ENCODE peak calls at places on chromosomes 12 and 14, in ten cellular contexts. One of them, this sample, is unnamed.

GRCh38 chr14:61451891-61452400 is 130.6 kb downstream of the PRKCH start:
- DNase-seq in lower leg skin: no peak
- DNase-seq in tibial nerve: no peak
- DNase-seq in suprapubic skin: no peak
- DNase-seq in transverse colon: no peak
- DNase-seq in prostate gland: no peak
- DNase-seq in IMR-90: no peak
- DNase-seq in right lobe of liver: no peak
- DNase-seq in stomach: no peak
- DNase-seq in body of pancreas: no peak
- DNase-seq in this sample: no peak

GRCh38 chr14:75223664-75224154 is 47.3 kb upstream of the TMED10 start:
- DNase-seq in lower leg skin: no peak
- DNase-seq in tibial nerve: no peak
- DNase-seq in suprapubic skin: no peak
- DNase-seq in transverse colon: peak
- DNase-seq in prostate gland: no peak
- DNase-seq in IMR-90: peak
- DNase-seq in right lobe of liver: no peak
- DNase-seq in stomach: no peak
- DNase-seq in body of pancreas: peak
- DNase-seq in this sample: no peak

GRCh38 chr12:5914387-5915149 is 30.5 kb downstream of the ANO2 start:
- DNase-seq in lower leg skin: no peak
- DNase-seq in tibial nerve: no peak
- DNase-seq in suprapubic skin: no peak
- DNase-seq in transverse colon: no peak
- DNase-seq in prostate gland: no peak
- DNase-seq in IMR-90: no peak
- DNase-seq in right lobe of liver: no peak
- DNase-seq in stomach: no peak
- DNase-seq in body of pancreas: no peak
- DNase-seq in this sample: no peak

GRCh38 chr12:123047289-123047688 is 66.8 kb downstream of the ARL6IP4 start:
- DNase-seq in lower leg skin: no peak
- DNase-seq in tibial nerve: no peak
- DNase-seq in suprapubic skin: no peak
- DNase-seq in transverse colon: no peak
- DNase-seq in prostate gland: no peak
- DNase-seq in IMR-90: no peak
- DNase-seq in right lobe of liver: no peak
- DNase-seq in stomach: no peak
- DNase-seq in body of pancreas: no peak
- DNase-seq in this sample: no peak

GRCh38 chr14:61338457-61338856 is 17.1 kb downstream of the PRKCH start:
- DNase-seq in lower leg skin: no peak
- DNase-seq in tibial nerve: no peak
- DNase-seq in suprapubic skin: no peak
- DNase-seq in transverse colon: no peak
- DNase-seq in prostate gland: no peak
- DNase-seq in IMR-90: no peak
- DNase-seq in right lobe of liver: no peak
- DNase-seq in stomach: no peak
- DNase-seq in body of pancreas: no peak
- DNase-seq in this sample: no peak

GRCh38 chr12:9870311-9870866 is 1.2 kb upstream of the CLEC2B start:
- DNase-seq in lower leg skin: no peak
- DNase-seq in tibial nerve: no peak
- DNase-seq in suprapubic skin: no peak
- DNase-seq in transverse colon: no peak
- DNase-seq in prostate gland: no peak
- DNase-seq in IMR-90: no peak
- DNase-seq in right lobe of liver: peak
- DNase-seq in stomach: no peak
- DNase-seq in body of pancreas: no peak
- DNase-seq in this sample: no peak

GRCh38 chr12:107131832-107132616 is 38.7 kb upstream of the CRY1 start:
- DNase-seq in lower leg skin: peak
- DNase-seq in tibial nerve: no peak
- DNase-seq in suprapubic skin: no peak
- DNase-seq in transverse colon: no peak
- DNase-seq in prostate gland: peak
- DNase-seq in IMR-90: peak
- DNase-seq in right lobe of liver: no peak
- DNase-seq in stomach: no peak
- DNase-seq in body of pancreas: peak
- DNase-seq in this sample: no peak

GRCh38 chr14:52078721-52079120 is 9.9 kb upstream of the NID2 start:
- DNase-seq in lower leg skin: no peak
- DNase-seq in tibial nerve: no peak
- DNase-seq in suprapubic skin: no peak
- DNase-seq in transverse colon: no peak
- DNase-seq in prostate gland: no peak
- DNase-seq in IMR-90: no peak
- DNase-seq in right lobe of liver: no peak
- DNase-seq in stomach: no peak
- DNase-seq in body of pancreas: no peak
- DNase-seq in this sample: no peak

GRCh38 chr12:67826946-67827719 is 162.1 kb upstream of the IFNG-AS1 start:
- DNase-seq in lower leg skin: no peak
- DNase-seq in tibial nerve: no peak
- DNase-seq in suprapubic skin: no peak
- DNase-seq in transverse colon: peak
- DNase-seq in prostate gland: no peak
- DNase-seq in IMR-90: peak
- DNase-seq in right lobe of liver: no peak
- DNase-seq in stomach: no peak
- DNase-seq in body of pancreas: no peak
- DNase-seq in this sample: no peak

GRCh38 chr12:28140404-28140803 is 49.9 kb upstream of the CCDC91 start:
- DNase-seq in lower leg skin: no peak
- DNase-seq in tibial nerve: no peak
- DNase-seq in suprapubic skin: no peak
- DNase-seq in transverse colon: no peak
- DNase-seq in prostate gland: no peak
- DNase-seq in IMR-90: no peak
- DNase-seq in right lobe of liver: no peak
- DNase-seq in stomach: no peak
- DNase-seq in body of pancreas: no peak
- DNase-seq in this sample: no peak

GRCh38 chr12:109578330-109578927 is 4.8 kb downstream of the MVK start:
- DNase-seq in lower leg skin: no peak
- DNase-seq in tibial nerve: no peak
- DNase-seq in suprapubic skin: no peak
- DNase-seq in transverse colon: no peak
- DNase-seq in prostate gland: no peak
- DNase-seq in IMR-90: no peak
- DNase-seq in right lobe of liver: no peak
- DNase-seq in stomach: no peak
- DNase-seq in body of pancreas: no peak
- DNase-seq in this sample: no peak

GRCh38 chr14:92108345-92109254 is 2.2 kb upstream of the ATXN3 start:
- DNase-seq in lower leg skin: no peak
- DNase-seq in tibial nerve: no peak
- DNase-seq in suprapubic skin: no peak
- DNase-seq in transverse colon: no peak
- DNase-seq in prostate gland: no peak
- DNase-seq in IMR-90: no peak
- DNase-seq in right lobe of liver: no peak
- DNase-seq in stomach: no peak
- DNase-seq in body of pancreas: no peak
- DNase-seq in this sample: no peak

GRCh38 chr14:100577321-100577985 is 9.8 kb downstream of the BEGAIN start:
- DNase-seq in lower leg skin: no peak
- DNase-seq in tibial nerve: no peak
- DNase-seq in suprapubic skin: no peak
- DNase-seq in transverse colon: no peak
- DNase-seq in prostate gland: no peak
- DNase-seq in IMR-90: no peak
- DNase-seq in right lobe of liver: peak
- DNase-seq in stomach: no peak
- DNase-seq in body of pancreas: peak
- DNase-seq in this sample: no peak

GRCh38 chr12:53268637-53269562 is 801 bp downstream of the ESPL1 start:
- DNase-seq in lower leg skin: no peak
- DNase-seq in tibial nerve: no peak
- DNase-seq in suprapubic skin: no peak
- DNase-seq in transverse colon: no peak
- DNase-seq in prostate gland: no peak
- DNase-seq in IMR-90: no peak
- DNase-seq in right lobe of liver: no peak
- DNase-seq in stomach: no peak
- DNase-seq in body of pancreas: no peak
- DNase-seq in this sample: no peak

GRCh38 chr12:53267309-53268008 is 640 bp upstream of the ESPL1 start:
- DNase-seq in lower leg skin: no peak
- DNase-seq in tibial nerve: no peak
- DNase-seq in suprapubic skin: no peak
- DNase-seq in transverse colon: no peak
- DNase-seq in prostate gland: no peak
- DNase-seq in IMR-90: no peak
- DNase-seq in right lobe of liver: no peak
- DNase-seq in stomach: no peak
- DNase-seq in body of pancreas: no peak
- DNase-seq in this sample: no peak

GRCh38 chr12:53265783-53266182 is 2.3 kb upstream of the ESPL1 start:
- DNase-seq in lower leg skin: no peak
- DNase-seq in tibial nerve: no peak
- DNase-seq in suprapubic skin: no peak
- DNase-seq in transverse colon: no peak
- DNase-seq in prostate gland: no peak
- DNase-seq in IMR-90: no peak
- DNase-seq in right lobe of liver: no peak
- DNase-seq in stomach: no peak
- DNase-seq in body of pancreas: no peak
- DNase-seq in this sample: no peak

DNA sequence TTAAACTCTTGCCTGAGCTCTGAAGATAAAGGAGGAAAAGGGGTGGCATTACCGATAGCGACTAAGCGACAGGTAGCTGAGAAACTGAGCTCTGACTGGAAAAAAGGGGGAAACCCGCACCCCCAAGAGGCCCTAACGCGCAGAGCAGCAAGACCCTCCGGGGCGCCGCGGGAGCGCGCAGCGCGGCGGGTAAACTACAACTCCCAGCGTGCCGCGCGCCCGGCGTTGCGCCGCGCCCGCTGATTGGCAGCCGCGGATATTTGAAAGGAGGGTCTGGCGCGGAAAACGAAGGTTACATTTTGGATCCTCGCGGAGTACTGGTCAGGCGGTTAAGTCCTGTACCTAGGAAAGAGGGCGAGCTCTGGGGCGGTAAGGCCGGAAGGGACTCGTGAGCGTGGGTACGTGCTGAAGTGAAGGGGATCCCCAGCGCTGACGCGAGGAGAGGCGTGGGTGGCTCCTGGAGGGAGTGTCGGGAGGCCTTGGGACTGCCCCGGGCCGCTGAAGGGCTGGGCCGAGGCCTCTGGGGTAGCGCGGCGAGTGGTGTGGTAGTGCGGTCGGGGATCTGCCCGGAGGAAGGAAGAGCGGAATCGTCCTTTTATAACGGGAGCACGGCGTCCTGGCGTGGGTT is at the start of gene ESPL1:
- DNase-seq in lower leg skin: peak
- DNase-seq in tibial nerve: peak
- DNase-seq in suprapubic skin: no peak
- DNase-seq in transverse colon: peak
- DNase-seq in prostate gland: peak
- DNase-seq in IMR-90: peak
- DNase-seq in right lobe of liver: peak
- DNase-seq in stomach: peak
- DNase-seq in body of pancreas: peak
- DNase-seq in this sample: peak
- TF ChIP-seq POLR2A in lower leg skin: no peak
- TF ChIP-seq POLR2A in tibial nerve: no peak
- TF ChIP-seq POLR2A in suprapubic skin: no peak
- TF ChIP-seq POLR2A in transverse colon: no peak
- TF ChIP-seq POLR2A in prostate gland: no peak
- TF ChIP-seq POLR2A in IMR-90: peak
- TF ChIP-seq POLR2A in right lobe of liver: no peak
- TF ChIP-seq POLR2A in stomach: no peak
- TF ChIP-seq POLR2A in body of pancreas: no peak
- TF ChIP-seq POLR2A in this sample: no peak

GRCh38 chr12:11568155-11568761 is 81.2 kb upstream of the ETV6 start:
- DNase-seq in lower leg skin: no peak
- DNase-seq in tibial nerve: no peak
- DNase-seq in suprapubic skin: no peak
- DNase-seq in transverse colon: no peak
- DNase-seq in prostate gland: no peak
- DNase-seq in IMR-90: no peak
- DNase-seq in right lobe of liver: no peak
- DNase-seq in stomach: no peak
- DNase-seq in body of pancreas: no peak
- DNase-seq in this sample: no peak
- H3K4me3 ChIP-seq in lower leg skin: no peak
- H3K4me3 ChIP-seq in tibial nerve: no peak
- H3K4me3 ChIP-seq in suprapubic skin: no peak
- H3K4me3 ChIP-seq in transverse colon: no peak
- H3K4me3 ChIP-seq in prostate gland: no peak
- H3K4me3 ChIP-seq in IMR-90: no peak
- H3K4me3 ChIP-seq in right lobe of liver: no peak
- H3K4me3 ChIP-seq in stomach: no peak
- H3K4me3 ChIP-seq in body of pancreas: no peak
- H3K4me3 ChIP-seq in this sample: no peak

GRCh38 chr12:49800421-49801140 is 27.6 kb downstream of the NCKAP5L start:
- DNase-seq in lower leg skin: no peak
- DNase-seq in tibial nerve: no peak
- DNase-seq in suprapubic skin: no peak
- DNase-seq in transverse colon: no peak
- DNase-seq in prostate gland: no peak
- DNase-seq in IMR-90: no peak
- DNase-seq in right lobe of liver: no peak
- DNase-seq in stomach: no peak
- DNase-seq in body of pancreas: no peak
- DNase-seq in this sample: no peak
- TF ChIP-seq POLR2A in lower leg skin: no peak
- TF ChIP-seq POLR2A in tibial nerve: no peak
- TF ChIP-seq POLR2A in suprapubic skin: no peak
- TF ChIP-seq POLR2A in transverse colon: no peak
- TF ChIP-seq POLR2A in prostate gland: no peak
- TF ChIP-seq POLR2A in IMR-90: no peak
- TF ChIP-seq POLR2A in right lobe of liver: no peak
- TF ChIP-seq POLR2A in stomach: no peak
- TF ChIP-seq POLR2A in body of pancreas: no peak
- TF ChIP-seq POLR2A in this sample: no peak

DNA sequence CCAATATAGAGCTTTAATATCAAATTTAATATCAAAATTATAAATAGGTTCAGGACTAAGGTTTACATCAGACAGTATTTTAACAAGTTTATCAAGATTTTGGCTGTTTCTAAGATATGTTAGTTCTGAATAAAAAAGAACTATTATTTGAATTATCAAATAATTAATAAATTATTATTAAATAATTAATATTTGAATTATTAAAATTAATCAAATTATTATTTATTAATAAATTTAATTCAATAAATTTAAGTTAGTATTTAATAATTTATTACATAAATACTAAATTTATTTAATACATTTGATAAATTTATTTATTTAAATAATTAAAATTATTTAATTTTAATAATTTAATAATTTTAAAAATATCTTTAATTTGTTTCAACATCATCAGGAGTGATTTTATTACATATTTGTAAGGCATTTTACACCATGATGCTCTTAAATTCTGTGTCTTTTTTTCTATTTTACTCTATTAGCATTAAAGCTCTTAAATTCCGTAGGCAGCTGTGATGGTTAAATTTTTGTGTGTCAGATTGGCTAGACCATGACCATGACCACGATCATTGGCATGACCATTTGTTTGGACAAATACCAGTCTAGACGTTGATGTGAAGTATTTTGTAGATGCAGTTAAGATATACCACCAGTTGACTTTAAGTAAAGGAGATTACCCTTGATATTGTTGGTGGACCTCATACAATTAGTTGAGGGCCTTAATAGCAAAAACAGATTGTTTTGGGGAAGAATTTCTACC is 82.6 kb downstream of the BBS10 start:
- DNase-seq in lower leg skin: no peak
- DNase-seq in tibial nerve: no peak
- DNase-seq in suprapubic skin: no peak
- DNase-seq in transverse colon: no peak
- DNase-seq in prostate gland: no peak
- DNase-seq in IMR-90: no peak
- DNase-seq in right lobe of liver: no peak
- DNase-seq in stomach: no peak
- DNase-seq in body of pancreas: no peak
- DNase-seq in this sample: no peak
- H3K4me3 ChIP-seq in lower leg skin: no peak
- H3K4me3 ChIP-seq in tibial nerve: no peak
- H3K4me3 ChIP-seq in suprapubic skin: no peak
- H3K4me3 ChIP-seq in transverse colon: no peak
- H3K4me3 ChIP-seq in prostate gland: no peak
- H3K4me3 ChIP-seq in IMR-90: no peak
- H3K4me3 ChIP-seq in right lobe of liver: no peak
- H3K4me3 ChIP-seq in stomach: no peak
- H3K4me3 ChIP-seq in body of pancreas: no peak
- H3K4me3 ChIP-seq in this sample: no peak